ENCODE peak calls at places on chromosomes 16 and 17, in ten cellular contexts. N, X, I, J, A, Y, B, Z, O and H are unnamed samples.

GRCh38 chr16:47888142-47888541 is 267.7 kb downstream of the ABCC12 start:
- DNase-seq in Z (no peak), B (no peak), Y (no peak), N (no peak), A (no peak), O (no peak), J (no peak), I (no peak), X (peak), H (no peak)

GRCh38 chr16:84442416-84443145 is 61.9 kb downstream of the MEAK7 start:
- DNase-seq in N (peak), Z (no peak), O (no peak), X (no peak), B (no peak), I (no peak), J (no peak), Y (no peak), A (no peak), H (no peak)

GRCh38 chr16:55255890-55256289 is 68.1 kb upstream of the IRX6 start:
- DNase-seq in J (no peak), B (no peak), A (no peak), O (no peak), I (no peak), Y (no peak), X (no peak), N (no peak), Z (no peak), H (no peak)

GRCh38 chr16:47855431-47855830 is 300.4 kb downstream of the ABCC12 start:
- DNase-seq in O (no peak), I (no peak), Z (no peak), A (no peak), N (no peak), B (no peak), J (no peak), X (no peak), Y (no peak), H (no peak)

GRCh38 chr17:67994827-67995567 is 1.3 kb downstream of the C17orf58 start:
- DNase-seq in O (no peak), Z (peak), A (no peak), J (no peak), I (peak), X (peak), Y (no peak), N (no peak), B (peak), H (no peak)

GRCh38 chr17:66805567-66805966 is 29.4 kb upstream of the CACNG5 start:
- DNase-seq in J (no peak), X (no peak), N (peak), A (no peak), O (no peak), Y (no peak), I (no peak), Z (no peak), B (no peak), H (no peak)

GRCh38 chr17:81840826-81841778 is 6.3 kb upstream of the PPP1R27 start:
- DNase-seq in B (no peak), A (peak), I (peak), O (no peak), J (no peak), Y (no peak), X (no peak), N (peak), Z (peak), H (no peak)

GRCh38 chr17:61053469-61053868 is 346.2 kb upstream of the TBX2 start:
- DNase-seq in O (no peak), N (no peak), A (no peak), X (no peak), J (no peak), Y (no peak), I (no peak), B (no peak), Z (no peak), H (no peak)

GRCh38 chr17:164536-165235 is 16.8 kb downstream of the DOC2B start:
- DNase-seq in Y (peak), O (no peak), B (no peak), N (no peak), I (peak), A (no peak), Z (peak), J (no peak), X (no peak), H (peak)

GRCh38 chr16:12163970-12164369 is 187.4 kb downstream of the SNX29 start:
- DNase-seq in Y (no peak), N (peak), A (no peak), J (no peak), B (no peak), O (no peak), X (no peak), I (no peak), Z (no peak), H (no peak)

GRCh38 chr16:85749686-85750020 is 1.2 kb downstream of the C16orf74 start:
- DNase-seq in X (no peak), A (no peak), J (no peak), Y (no peak), B (no peak), O (no peak), Z (no peak), N (no peak), I (no peak), H (no peak)

GRCh38 chr17:78316115-78316866 is 43.6 kb downstream of the SOCS3 start:
- DNase-seq in N (no peak), J (no peak), X (no peak), Z (no peak), I (no peak), O (no peak), Y (no peak), A (no peak), B (no peak), H (no peak)

GRCh38 chr17:68199837-68200688 is 47.8 kb upstream of the AMZ2 start:
- DNase-seq in B (no peak), Y (no peak), J (no peak), Z (no peak), O (no peak), A (no peak), N (no peak), X (no peak), I (no peak), H (no peak)

GRCh38 chr17:75457047-75457654 is 716 bp downstream of the TMEM94 start:
- DNase-seq in A (no peak), B (peak), I (peak), N (peak), O (no peak), X (no peak), Y (peak), J (no peak), Z (peak), H (peak)

GRCh38 chr16:85083051-85083639 is 29.1 kb downstream of the CIBAR2 start:
- DNase-seq in A (no peak), N (no peak), X (no peak), B (no peak), Z (no peak), I (no peak), J (no peak), O (no peak), Y (no peak), H (no peak)

GRCh38 chr16:19674485-19674884 is 43.5 kb downstream of the KNOP1 start:
- DNase-seq in J (no peak), N (no peak), I (no peak), Z (no peak), X (no peak), O (no peak), Y (no peak), A (no peak), B (no peak), H (no peak)

GRCh38 chr17:78476973-78477372 is 98.5 kb downstream of the PGS1 start:
- DNase-seq in A (no peak), B (no peak), Z (no peak), X (no peak), O (no peak), J (no peak), N (no peak), I (no peak), Y (no peak), H (no peak)

GRCh38 chr17:22462461-22462860 is 770.1 kb downstream of the KCNJ18 start:
- DNase-seq in Y (no peak), Z (no peak), N (no peak), J (no peak), I (no peak), B (no peak), X (no peak), O (no peak), A (no peak), H (no peak)
- TF ChIP-seq POLR2A in Y (no peak), Z (no peak), N (no peak), J (no peak), I (no peak), B (no peak), X (no peak), O (no peak), A (no peak), H (no peak)

DNA sequence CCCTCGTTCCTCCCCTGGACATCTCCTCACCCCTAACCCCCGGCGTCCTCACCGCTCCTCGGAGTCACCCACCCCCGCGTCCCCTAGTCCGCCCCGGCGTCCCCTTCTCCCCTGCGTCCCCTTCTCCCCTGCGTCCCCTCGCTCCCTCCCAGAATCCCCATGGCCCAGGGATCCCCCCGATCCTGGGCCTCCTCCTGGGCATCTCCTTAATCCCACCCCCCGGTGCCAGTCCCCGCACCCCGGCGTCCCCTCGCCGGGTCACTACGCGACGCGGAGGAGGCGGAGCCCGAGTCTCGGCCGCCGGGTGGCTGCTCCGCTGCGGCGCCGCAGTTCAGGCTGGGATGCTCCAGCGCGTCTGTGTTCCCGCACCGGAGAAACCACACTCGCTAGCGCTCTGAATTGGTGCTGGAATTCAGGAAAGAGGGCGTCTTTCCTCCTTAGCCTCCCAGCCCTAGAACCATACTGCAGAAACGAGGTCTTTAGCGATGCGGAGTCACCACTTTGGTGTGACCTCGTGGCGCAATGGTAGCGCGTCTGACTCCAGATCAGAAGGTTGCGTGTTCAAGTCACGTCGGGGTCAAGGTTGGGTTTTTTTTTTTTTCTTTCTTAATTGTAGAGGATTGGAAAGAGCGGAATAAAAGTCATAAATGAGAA is 25.9 kb upstream of the SLC47A1 start:
- DNase-seq in X (peak), Y (peak), O (peak), B (peak), Z (peak), J (peak), N (peak), I (peak), A (peak), H (peak)
- TF ChIP-seq POLR2A in X (peak), Y (peak), O (no peak), B (peak), Z (no peak), J (peak), N (no peak), I (peak), A (peak), H (peak)

DNA sequence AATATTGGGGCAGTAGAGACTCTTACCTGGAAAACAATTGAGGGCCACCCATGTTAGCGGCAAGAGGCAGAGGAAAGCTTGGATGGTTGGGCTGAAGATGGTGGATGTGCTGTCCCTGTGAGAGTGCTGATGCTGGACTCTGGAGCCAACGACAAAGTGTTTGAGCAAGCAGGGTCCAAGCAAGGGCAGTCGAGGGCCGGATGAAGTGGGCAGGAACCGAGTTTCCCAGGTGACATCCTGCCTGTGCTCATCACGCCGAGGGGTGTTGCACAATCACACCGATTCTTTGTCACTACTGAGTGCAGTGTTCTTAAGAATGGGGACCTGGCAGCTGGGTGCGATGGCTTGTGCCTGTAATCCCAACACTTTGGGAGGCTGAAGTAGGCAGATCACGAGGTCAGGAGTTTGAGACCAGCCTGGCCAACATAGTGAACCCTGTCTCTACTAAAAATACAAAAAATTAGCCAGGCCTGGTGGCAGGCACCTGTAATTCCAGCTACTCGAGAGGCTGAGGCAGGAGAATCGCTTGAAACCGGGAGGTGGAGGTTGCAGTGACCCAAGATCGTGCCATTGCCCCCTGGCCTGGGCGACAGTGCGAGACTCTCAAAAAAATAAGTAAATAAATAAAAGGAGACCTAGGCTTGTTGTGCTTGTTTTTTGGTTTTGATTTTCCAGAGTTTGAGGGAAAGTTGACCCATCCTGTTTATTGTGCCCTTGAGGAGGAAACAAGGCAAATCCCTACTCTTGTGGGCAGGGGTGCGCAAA is 6.1 kb downstream of the PYCARD start:
- DNase-seq in B (no peak), Z (no peak), X (no peak), J (no peak), N (peak), O (no peak), Y (no peak), I (no peak), A (no peak), H (no peak)
- TF ChIP-seq POLR2A in B (no peak), Z (no peak), X (no peak), J (no peak), N (no peak), O (no peak), Y (no peak), I (no peak), A (no peak), H (no peak)

GRCh38 chr17:80414803-80415625 is at the start of gene ENDOV:
- DNase-seq in O (peak), I (peak), Z (peak), B (peak), J (peak), X (peak), N (peak), A (peak), Y (peak), H (peak)
- TF ChIP-seq POLR2A in O (no peak), I (peak), Z (peak), B (peak), J (peak), X (peak), N (no peak), A (peak), Y (peak), H (no peak)

GRCh38 chr17:31715436-31715835 is 143.6 kb downstream of the COPRS start:
- DNase-seq in A (no peak), Z (no peak), X (no peak), O (no peak), J (peak), N (no peak), B (no peak), I (no peak), Y (no peak), H (no peak)
- TF ChIP-seq POLR2A in A (no peak), Z (no peak), X (no peak), O (no peak), J (no peak), N (no peak), B (no peak), I (no peak), Y (no peak), H (no peak)

GRCh38 chr17:48121921-48122650 is 14.5 kb downstream of the SNX11 start:
- DNase-seq in N (no peak), Z (no peak), O (no peak), X (no peak), A (no peak), J (no peak), B (no peak), Y (no peak), I (no peak), H (no peak)
- TF ChIP-seq POLR2A in N (no peak), Z (no peak), O (no peak), X (no peak), A (no peak), J (no peak), B (no peak), Y (no peak), I (no peak), H (no peak)

GRCh38 chr17:64777413-64778101 is 115.5 kb upstream of the SMURF2 start:
- DNase-seq in I (peak), X (no peak), J (peak), N (peak), Z (no peak), O (no peak), Y (no peak), B (no peak), A (no peak), H (no peak)

GRCh38 chr17:64773836-64774761 is 112.0 kb upstream of the SMURF2 start:
- DNase-seq in X (peak), A (no peak), Z (peak), J (peak), I (no peak), N (no peak), O (no peak), Y (no peak), B (no peak), H (peak)

GRCh38 chr17:64778102-64778366 is 115.9 kb upstream of the SMURF2 start:
- DNase-seq in Z (no peak), O (no peak), I (no peak), N (no peak), J (no peak), B (no peak), Y (no peak), A (no peak), X (no peak), H (no peak)

GRCh38 chr17:64774888-64775600 is 112.9 kb upstream of the SMURF2 start:
- DNase-seq in J (peak), X (no peak), Y (no peak), A (no peak), Z (no peak), B (no peak), N (no peak), I (no peak), O (no peak), H (peak)

DNA sequence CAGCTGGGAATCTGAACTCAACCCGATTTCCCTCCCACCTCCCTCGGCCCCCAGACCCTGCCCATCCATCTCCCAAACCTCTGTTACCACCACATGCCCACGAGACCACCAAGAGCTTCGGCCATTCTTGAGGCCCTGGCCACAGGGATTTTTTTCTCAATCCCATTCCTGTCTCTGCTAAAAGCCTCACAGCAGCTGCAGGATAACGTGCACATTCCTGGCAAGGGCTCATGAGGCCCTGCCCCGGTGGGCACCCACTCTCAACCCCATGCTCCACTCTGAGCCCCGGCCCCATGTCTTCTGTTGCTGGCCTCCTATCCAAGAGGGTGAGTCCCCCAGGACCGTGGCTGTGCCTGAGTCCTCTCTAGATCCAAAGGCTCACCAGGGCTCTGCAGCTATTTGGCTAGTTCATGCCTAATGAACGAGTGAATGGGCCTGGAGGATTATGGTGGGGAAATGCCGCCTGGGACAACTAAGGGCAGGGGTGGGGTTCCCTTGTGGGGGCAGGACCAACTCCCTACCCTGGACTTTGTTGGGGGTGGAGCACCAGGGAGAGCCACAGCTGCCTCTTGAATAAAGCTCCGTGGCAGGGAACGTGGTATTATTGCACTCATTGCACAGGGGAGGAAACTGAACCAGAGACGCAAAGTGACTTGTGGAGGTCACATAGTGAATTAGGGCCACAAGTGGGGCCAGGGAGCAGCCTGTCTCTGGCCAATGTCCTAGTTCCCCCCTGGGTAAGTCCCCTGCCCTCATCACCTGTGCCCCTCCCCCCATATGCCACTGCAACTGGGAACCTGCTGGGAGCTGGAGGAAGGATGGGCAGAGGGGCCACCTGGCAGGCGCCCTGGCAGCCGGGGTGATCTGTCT is 113.8 kb upstream of the SMURF2 start:
- DNase-seq in I (no peak), J (peak), A (no peak), Y (no peak), O (no peak), B (no peak), X (no peak), N (no peak), Z (no peak), H (no peak)
- TF ChIP-seq POLR2A in I (no peak), J (no peak), A (no peak), Y (no peak), O (no peak), B (no peak), X (no peak), N (no peak), Z (no peak), H (no peak)

DNA sequence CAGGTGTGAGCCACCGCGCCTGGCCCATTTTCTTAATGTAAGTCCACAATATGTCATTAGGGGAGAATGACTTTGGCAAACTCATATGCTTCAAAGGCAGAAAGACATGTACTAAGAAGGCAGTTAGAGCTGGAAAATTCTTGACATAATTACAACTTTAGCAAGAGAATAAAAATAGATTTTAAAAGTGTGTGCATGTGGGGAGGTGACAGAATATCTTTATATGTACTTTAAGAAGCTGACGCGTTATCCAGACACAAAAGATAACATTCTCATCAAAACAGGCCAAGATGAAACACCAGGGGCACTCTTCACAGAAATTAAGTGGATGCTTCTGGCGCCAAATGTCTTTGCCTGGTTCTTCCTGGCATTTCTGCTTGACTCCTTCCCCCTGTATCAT is 28.2 kb downstream of the GJC1 start:
- DNase-seq in X (no peak), Y (no peak), N (no peak), I (no peak), O (no peak), Z (no peak), J (no peak), A (no peak), B (no peak), H (no peak)
- TF ChIP-seq POLR2A in X (no peak), Y (no peak), N (no peak), I (no peak), O (no peak), Z (no peak), J (no peak), A (no peak), B (no peak), H (no peak)